ENCODE peak calls at places on chromosomes 11 and 22, in four cellular contexts. One of them, this sample, is unnamed.
A peak's percentile ranks its signal among the peaks of the same experiment; 100 is the strongest.

GRCh38 chr11:57311109-57311936 is 13.4 kb downstream of the TNKS1BP1 start:
- DNase-seq in WTC11: peak; percentile 93
- DNase-seq in K562: peak; percentile 93
- DNase-seq in HepG2: peak; percentile 84
- DNase-seq in this sample: peak; percentile 31

GRCh38 chr11:85762226-85762625 is 48.7 kb downstream of the SYTL2 start:
- DNase-seq in WTC11: no peak
- DNase-seq in K562: no peak
- DNase-seq in HepG2: no peak
- DNase-seq in this sample: no peak

GRCh38 chr11:64971421-64972233 is at the start of gene MAJIN:
- DNase-seq in WTC11: peak; percentile 81
- DNase-seq in K562: peak; percentile 93
- DNase-seq in HepG2: no peak
- DNase-seq in this sample: peak; percentile 75

GRCh38 chr22:29744902-29745301 is 21.9 kb downstream of the ZMAT5 start:
- DNase-seq in WTC11: no peak
- DNase-seq in K562: no peak
- DNase-seq in HepG2: no peak
- DNase-seq in this sample: no peak

GRCh38 chr11:58765078-58765477 is 33.3 kb upstream of the GLYAT start:
- DNase-seq in WTC11: no peak
- DNase-seq in K562: no peak
- DNase-seq in HepG2: no peak
- DNase-seq in this sample: no peak

GRCh38 chr11:126878892-126879291 is 121.7 kb downstream of the KIRREL3 start:
- DNase-seq in WTC11: no peak
- DNase-seq in K562: no peak
- DNase-seq in HepG2: no peak
- DNase-seq in this sample: no peak

GRCh38 chr22:19429950-19430889 is 1.3 kb downstream of the HIRA start:
- DNase-seq in WTC11: no peak
- DNase-seq in K562: peak; percentile 93
- DNase-seq in HepG2: peak; percentile 75
- DNase-seq in this sample: peak; percentile 35

GRCh38 chr22:27213766-27214581 is 556.6 kb downstream of the MIAT start:
- DNase-seq in WTC11: no peak
- DNase-seq in K562: no peak
- DNase-seq in HepG2: no peak
- DNase-seq in this sample: no peak

GRCh38 chr22:19218541-19219233 is 40.2 kb upstream of the SLC25A1 start:
- DNase-seq in WTC11: no peak
- DNase-seq in K562: peak; percentile 47
- DNase-seq in HepG2: no peak
- DNase-seq in this sample: no peak

GRCh38 chr11:61730222-61730994 is 22.0 kb upstream of the MYRF start:
- DNase-seq in WTC11: no peak
- DNase-seq in K562: no peak
- DNase-seq in HepG2: no peak
- DNase-seq in this sample: no peak

GRCh38 chr22:29799217-29799680 is 32.1 kb downstream of the UQCR10 start:
- DNase-seq in WTC11: no peak
- DNase-seq in K562: peak; percentile 84
- DNase-seq in HepG2: peak; percentile 90
- DNase-seq in this sample: no peak

GRCh38 chr11:86740628-86741488 is 59.5 kb upstream of the PRSS23 start:
- DNase-seq in WTC11: peak; percentile 15
- DNase-seq in K562: peak; percentile 76
- DNase-seq in HepG2: peak; percentile 78
- DNase-seq in this sample: peak; percentile 44

GRCh38 chr11:114775849-114776621 is 97.7 kb downstream of the NXPE2 start:
- DNase-seq in WTC11: no peak
- DNase-seq in K562: peak; percentile 14
- DNase-seq in HepG2: no peak
- DNase-seq in this sample: no peak

GRCh38 chr11:33932721-33933120 is 40.8 kb upstream of the LMO2 start:
- DNase-seq in WTC11: no peak
- DNase-seq in K562: peak; percentile 62
- DNase-seq in HepG2: no peak
- DNase-seq in this sample: no peak

GRCh38 chr11:131889146-131889577 is 518.7 kb downstream of the NTM start:
- DNase-seq in WTC11: no peak
- DNase-seq in K562: no peak
- DNase-seq in HepG2: no peak
- DNase-seq in this sample: no peak

GRCh38 chr22:48049116-48049515 is 1286.7 kb downstream of the TBC1D22A start:
- DNase-seq in WTC11: no peak
- DNase-seq in K562: no peak
- DNase-seq in HepG2: no peak
- DNase-seq in this sample: no peak

GRCh38 chr22:37431366-37431765 is 4.1 kb upstream of the ELFN2 start:
- DNase-seq in WTC11: no peak
- DNase-seq in K562: no peak
- DNase-seq in HepG2: peak; percentile 8
- DNase-seq in this sample: no peak
- TF ChIP-seq ELF4 in WTC11: no peak
- TF ChIP-seq ELF4 in K562: no peak
- TF ChIP-seq ELF4 in HepG2: no peak
- TF ChIP-seq ELF4 in this sample: no peak

GRCh38 chr22:22230438-22230837 is 14.1 kb upstream of the VPREB1 start:
- DNase-seq in WTC11: no peak
- DNase-seq in K562: no peak
- DNase-seq in HepG2: no peak
- DNase-seq in this sample: no peak
- TF ChIP-seq ELF4 in WTC11: no peak
- TF ChIP-seq ELF4 in K562: no peak
- TF ChIP-seq ELF4 in HepG2: no peak
- TF ChIP-seq ELF4 in this sample: no peak

DNA sequence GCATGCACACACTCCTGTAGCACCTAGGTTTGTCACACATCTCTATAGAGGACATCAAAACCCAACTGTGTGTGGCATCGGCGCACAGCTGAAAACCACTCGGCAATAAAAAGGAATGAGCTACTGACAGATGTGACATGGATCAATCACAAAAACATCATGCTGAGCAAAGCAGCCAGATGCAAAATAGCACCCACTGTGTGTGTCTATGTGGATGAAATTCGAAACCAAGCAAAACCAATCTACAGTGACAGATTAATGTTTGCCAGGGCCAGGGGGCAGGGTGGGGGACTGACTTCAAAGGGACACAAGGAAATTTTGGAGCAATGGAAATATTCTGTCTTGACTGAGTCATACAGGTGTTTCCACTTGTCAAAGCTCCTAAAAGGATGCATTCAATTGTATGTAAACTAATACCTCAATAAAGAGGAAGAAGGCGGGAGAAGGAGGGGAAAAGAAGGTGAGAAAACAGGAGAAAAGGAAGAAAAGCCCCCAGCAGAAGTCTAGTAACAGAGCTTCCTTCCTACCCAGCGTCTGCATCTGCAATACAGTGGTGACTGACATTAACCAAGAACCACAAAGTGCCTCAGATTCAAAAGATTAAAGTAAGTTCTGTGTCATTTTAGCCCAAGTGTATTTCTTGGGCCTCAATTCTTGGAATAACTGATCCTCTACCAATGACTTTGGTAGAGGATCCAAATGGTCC is 49.8 kb downstream of the PACSIN2 start:
- DNase-seq in WTC11: peak; percentile 38
- DNase-seq in K562: no peak
- DNase-seq in HepG2: peak; percentile 77
- DNase-seq in this sample: no peak
- TF ChIP-seq ELF4 in WTC11: no peak
- TF ChIP-seq ELF4 in K562: no peak
- TF ChIP-seq ELF4 in HepG2: no peak
- TF ChIP-seq ELF4 in this sample: no peak

DNA sequence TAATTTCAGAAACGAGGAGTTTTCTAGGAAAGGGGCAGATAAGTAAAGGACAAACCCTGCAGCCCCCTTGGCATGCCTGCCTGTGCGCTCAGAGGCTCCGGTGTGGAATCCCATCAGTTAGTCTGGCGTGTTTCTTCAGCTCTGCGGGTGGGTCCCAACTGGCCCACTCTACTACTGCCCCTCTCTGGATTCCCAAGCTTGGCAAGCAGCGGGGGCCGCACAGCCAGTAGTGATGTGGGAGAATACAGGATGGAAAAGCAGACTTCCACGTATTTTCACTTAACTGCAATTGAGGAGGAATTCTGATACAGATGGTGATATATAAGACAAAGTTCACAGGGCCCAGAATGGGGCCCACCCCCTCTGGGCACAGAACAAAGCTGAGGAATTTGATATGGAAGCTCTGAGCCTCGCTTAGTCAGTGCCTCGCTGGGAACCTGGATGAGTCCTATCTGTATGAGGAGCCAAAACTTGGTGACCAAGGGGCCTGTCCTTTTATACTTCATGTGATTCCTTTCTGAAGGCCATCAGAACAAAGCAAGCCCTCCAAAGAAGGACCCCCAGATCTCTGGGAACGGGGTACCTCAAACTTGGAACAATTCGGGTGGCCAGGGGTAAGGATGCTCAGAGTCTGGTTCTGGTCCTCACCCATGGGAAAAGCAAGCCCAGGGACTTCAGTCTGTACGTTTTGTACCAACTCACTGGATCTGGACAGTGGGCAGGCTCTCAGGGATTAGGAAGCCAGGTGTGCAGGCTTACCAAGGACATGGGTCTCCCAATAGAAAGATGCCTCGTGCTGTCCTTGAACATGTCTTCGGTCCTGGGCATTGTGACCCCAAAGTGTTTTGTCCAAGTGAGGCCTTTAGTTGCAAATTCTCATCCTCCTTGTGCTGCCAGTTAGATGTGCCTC is 26.0 kb downstream of the RELT start:
- DNase-seq in WTC11: no peak
- DNase-seq in K562: no peak
- DNase-seq in HepG2: no peak
- DNase-seq in this sample: no peak
- TF ChIP-seq ELF4 in WTC11: no peak
- TF ChIP-seq ELF4 in K562: no peak
- TF ChIP-seq ELF4 in HepG2: no peak
- TF ChIP-seq ELF4 in this sample: no peak

DNA sequence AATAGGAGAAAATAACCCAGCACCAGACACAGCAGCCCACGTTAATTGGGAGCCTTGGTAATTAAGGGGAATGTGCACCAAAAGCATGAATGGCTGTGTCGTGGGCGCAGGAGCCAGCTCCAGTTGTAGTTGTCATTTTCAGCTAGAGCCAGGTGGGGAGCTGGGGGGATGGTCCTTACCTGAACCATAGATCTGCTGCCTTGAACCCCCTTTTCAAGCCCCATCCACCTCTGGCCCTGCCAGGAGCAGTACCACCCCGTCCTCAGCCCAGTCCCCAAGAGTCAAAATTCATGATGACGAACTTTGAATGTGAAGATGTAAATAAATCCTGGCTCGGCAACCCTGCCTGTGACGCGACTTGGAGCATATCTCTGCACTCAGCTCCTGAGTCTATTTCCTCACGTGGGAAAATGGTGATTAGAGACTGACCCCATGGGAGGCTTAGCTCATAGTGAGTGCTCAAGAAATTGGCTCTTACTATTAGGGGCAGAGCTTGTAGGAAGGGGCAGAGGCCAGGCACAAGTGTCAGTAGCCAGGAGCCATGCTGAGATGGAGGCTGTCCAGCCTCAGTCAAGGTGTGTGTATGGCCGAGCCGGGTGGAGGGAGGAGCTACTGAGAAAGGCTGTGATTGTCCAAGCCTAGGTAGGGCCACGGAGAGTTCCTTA is 794 bp upstream of the FXYD6 start:
- DNase-seq in WTC11: no peak
- DNase-seq in K562: no peak
- DNase-seq in HepG2: no peak
- DNase-seq in this sample: no peak
- TF ChIP-seq ELF4 in WTC11: no peak
- TF ChIP-seq ELF4 in K562: no peak
- TF ChIP-seq ELF4 in HepG2: no peak
- TF ChIP-seq ELF4 in this sample: no peak

GRCh38 chr11:128328955-128329551 is 258.3 kb downstream of the ETS1 start:
- DNase-seq in WTC11: no peak
- DNase-seq in K562: no peak
- DNase-seq in HepG2: no peak
- DNase-seq in this sample: no peak
- TF ChIP-seq ELF4 in WTC11: no peak
- TF ChIP-seq ELF4 in K562: no peak
- TF ChIP-seq ELF4 in HepG2: no peak
- TF ChIP-seq ELF4 in this sample: no peak

GRCh38 chr22:36731916-36732315 is 28.4 kb upstream of the CACNG2 start:
- DNase-seq in WTC11: no peak
- DNase-seq in K562: no peak
- DNase-seq in HepG2: no peak
- DNase-seq in this sample: no peak
- TF ChIP-seq ELF4 in WTC11: no peak
- TF ChIP-seq ELF4 in K562: no peak
- TF ChIP-seq ELF4 in HepG2: no peak
- TF ChIP-seq ELF4 in this sample: no peak

GRCh38 chr11:45334410-45334809 is 48.3 kb upstream of the SYT13 start:
- DNase-seq in WTC11: no peak
- DNase-seq in K562: no peak
- DNase-seq in HepG2: no peak
- DNase-seq in this sample: no peak

GRCh38 chr11:45332486-45332934 is 46.4 kb upstream of the SYT13 start:
- DNase-seq in WTC11: peak; percentile 53
- DNase-seq in K562: peak; percentile 47
- DNase-seq in HepG2: peak; percentile 24
- DNase-seq in this sample: peak; percentile 73

GRCh38 chr11:45331839-45332485 is 45.8 kb upstream of the SYT13 start:
- DNase-seq in WTC11: no peak
- DNase-seq in K562: no peak
- DNase-seq in HepG2: no peak
- DNase-seq in this sample: no peak

GRCh38 chr11:45333023-45333422 is 46.9 kb upstream of the SYT13 start:
- DNase-seq in WTC11: no peak
- DNase-seq in K562: no peak
- DNase-seq in HepG2: no peak
- DNase-seq in this sample: no peak

DNA sequence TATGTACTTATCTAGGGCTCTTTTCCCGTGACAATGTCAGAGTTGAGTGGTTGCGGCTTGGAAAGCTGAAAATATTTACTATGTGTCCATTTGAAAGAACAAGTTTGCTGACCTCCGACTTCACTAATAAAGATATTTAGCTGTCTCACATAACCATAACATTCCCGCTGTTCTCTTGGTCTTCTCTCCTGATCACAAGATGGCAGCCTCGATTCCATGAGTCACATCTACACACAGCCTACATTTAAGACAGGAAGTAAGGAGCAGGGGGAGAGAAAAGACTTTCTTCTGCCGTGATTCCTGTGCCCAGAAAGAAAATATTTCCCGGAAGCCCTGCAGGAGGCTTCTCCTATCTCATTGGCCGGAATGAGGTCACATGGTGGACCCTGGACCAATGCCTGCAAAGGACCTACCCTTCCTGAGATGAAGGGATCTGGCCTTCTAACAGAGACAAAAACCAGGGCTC is 47.4 kb upstream of the SYT13 start:
- DNase-seq in WTC11: peak; percentile 44
- DNase-seq in K562: peak; percentile 25
- DNase-seq in HepG2: peak; percentile 15
- DNase-seq in this sample: peak; percentile 40
- TF ChIP-seq ELF4 in WTC11: no peak
- TF ChIP-seq ELF4 in K562: no peak
- TF ChIP-seq ELF4 in HepG2: no peak
- TF ChIP-seq ELF4 in this sample: no peak